ENCODE peak calls at places on chromosomes 7 and 10, in seven cellular contexts. H is upper lobe of right lung; E is CD4-positive, CD25-positive, alpha-beta regulatory T cell; Y is cardiac fibroblast; S is adrenal gland; I is GM23248; L is choroid plexus epithelial cell. Q is an unnamed sample.

GRCh38 chr7:133572853-133573252 is 320.0 kb downstream of the EXOC4 start:
- DNase-seq in S (no peak), E (no peak), I (no peak), Y (no peak), H (no peak), L (no peak), Q (no peak)

GRCh38 chr10:129761981-129762956 is 201.8 kb downstream of the EBF3 start:
- DNase-seq in I (no peak), Y (no peak), S (no peak), L (no peak), E (no peak), H (peak; percentile 19), Q (no peak)

GRCh38 chr10:83978681-83979383 is 160.5 kb upstream of the GHITM start:
- DNase-seq in H (no peak), Y (no peak), L (no peak), E (no peak), I (no peak), S (no peak), Q (no peak)

GRCh38 chr7:124720195-124720594 is 45.4 kb downstream of the GPR37 start:
- DNase-seq in Y (no peak), L (peak; percentile 82), S (no peak), I (no peak), E (no peak), H (no peak), Q (no peak)

GRCh38 chr10:17209931-17210330 is 8.5 kb upstream of the TRDMT1 start:
- DNase-seq in S (no peak), L (no peak), I (peak; percentile 57), E (no peak), Y (peak; percentile 32), H (no peak), Q (no peak)

GRCh38 chr10:119441151-119441821 is 101.2 kb downstream of the RGS10 start:
- DNase-seq in H (peak; percentile 60), I (peak; percentile 96), L (peak; percentile 85), Y (peak; percentile 95), E (no peak), S (no peak), Q (no peak)

GRCh38 chr10:57952741-57953140 is 315.0 kb downstream of the IPMK start:
- DNase-seq in S (peak; percentile 45), I (peak; percentile 78), L (peak; percentile 93), E (no peak), H (no peak), Y (peak; percentile 72), Q (no peak)

GRCh38 chr10:70575486-70575873 is 27.1 kb downstream of the PRF1 start:
- DNase-seq in L (peak; percentile 25), Y (no peak), S (no peak), I (peak; percentile 22), E (no peak), H (peak; percentile 62), Q (peak; percentile 54)

GRCh38 chr10:20622522-20623270 is 274.4 kb downstream of the NEBL start:
- DNase-seq in Y (peak; percentile 5), E (no peak), L (peak; percentile 41), I (peak; percentile 1), S (no peak), H (no peak), Q (peak; percentile 79)

GRCh38 chr10:104937528-104937927 is 296.4 kb downstream of the SORCS3 start:
- DNase-seq in H (no peak), Y (peak; percentile 2), E (no peak), L (peak; percentile 9), I (peak; percentile 86), S (peak; percentile 88), Q (no peak)

GRCh38 chr7:25854608-25855497 is 297.1 kb upstream of the NFE2L3 start:
- DNase-seq in Y (peak; percentile 88), E (peak; percentile 71), L (peak; percentile 100), S (peak; percentile 42), I (peak; percentile 99), H (no peak), Q (peak; percentile 99)

GRCh38 chr7:25856056-25856780 is 295.8 kb upstream of the NFE2L3 start:
- DNase-seq in L (peak; percentile 75), S (no peak), H (no peak), Y (peak; percentile 13), E (no peak), I (peak; percentile 74), Q (peak; percentile 52)

GRCh38 chr7:25852995-25853713 is 298.8 kb upstream of the NFE2L3 start:
- DNase-seq in E (no peak), H (no peak), S (no peak), L (peak; percentile 21), Y (no peak), I (peak; percentile 20), Q (no peak)

GRCh38 chr7:25852249-25852994 is 299.6 kb upstream of the NFE2L3 start:
- DNase-seq in I (peak; percentile 66), L (peak; percentile 74), E (no peak), H (no peak), S (peak; percentile 25), Y (peak; percentile 20), Q (no peak)

DNA sequence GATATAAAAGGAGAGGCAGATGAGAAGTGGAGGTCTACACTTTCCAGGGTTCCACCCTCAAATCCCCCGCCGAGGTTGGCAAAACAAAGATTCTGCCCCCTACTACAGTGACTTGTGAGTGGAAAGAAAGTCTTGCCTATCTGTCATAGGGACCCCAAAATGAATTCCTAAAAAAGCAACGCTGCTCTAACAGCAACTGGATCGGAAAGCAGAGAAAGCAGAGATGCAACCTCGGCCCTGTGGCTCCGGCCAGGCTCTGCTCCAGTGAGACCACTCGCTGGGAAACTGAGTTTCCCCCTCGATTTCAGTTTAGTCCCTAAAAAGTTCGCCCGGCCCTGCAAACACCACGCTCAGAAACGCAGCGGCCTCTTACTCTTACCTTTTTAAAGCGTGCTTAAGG is 297.9 kb upstream of the NFE2L3 start:
- DNase-seq in I (peak; percentile 47), L (peak; percentile 14), E (no peak), S (no peak), H (no peak), Y (no peak), Q (no peak)
- H3K4me3 ChIP-seq in I (peak overlapping the region; percentile 64), L (no peak overlapping the region), E (no peak overlapping the region), S (no peak overlapping the region), H (no peak overlapping the region), Y (no peak overlapping the region), Q (no peak overlapping the region)

DNA sequence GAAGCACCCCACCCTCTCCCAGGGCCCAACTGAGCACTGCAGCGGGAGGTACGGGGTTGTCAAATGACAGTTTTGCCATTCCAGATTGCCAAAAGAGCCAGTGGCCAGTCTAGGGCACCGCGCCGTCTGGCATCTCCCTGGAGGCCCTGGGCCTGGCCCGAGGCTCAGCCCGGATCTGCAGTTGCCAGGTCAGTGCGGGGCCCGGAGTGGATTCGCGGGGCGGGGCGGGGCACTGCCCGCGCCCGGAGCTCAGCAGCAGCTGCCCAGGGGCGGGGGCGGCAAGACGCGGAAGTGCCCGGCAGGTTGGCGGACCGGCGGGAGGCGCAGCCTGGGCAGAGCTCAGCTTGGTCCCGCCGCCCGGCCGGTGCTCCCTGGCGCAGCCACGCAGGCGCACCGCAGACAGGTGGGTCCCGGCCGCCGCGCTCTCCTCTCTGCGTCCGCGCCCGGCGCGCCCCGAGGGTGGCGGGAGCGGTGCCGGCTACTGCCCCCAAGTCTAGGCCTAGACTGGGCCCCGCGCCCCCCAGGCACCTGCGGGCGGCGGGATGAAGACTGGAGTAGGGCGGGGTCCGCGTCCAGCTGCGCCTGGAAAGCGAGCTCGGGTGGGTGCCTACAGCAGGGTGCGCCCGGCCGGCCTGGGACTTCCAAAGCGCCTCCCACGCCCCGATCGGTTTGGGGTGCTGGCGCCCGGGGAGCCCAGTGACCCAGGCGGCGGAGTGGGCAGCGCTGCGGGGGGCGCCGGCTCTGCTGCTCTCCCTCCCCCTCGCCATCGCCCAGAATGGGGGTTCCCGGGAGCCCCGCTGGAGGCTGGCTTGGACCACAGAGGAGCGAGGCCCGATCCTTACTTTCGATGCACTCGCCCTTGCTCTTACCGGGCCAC is at the start of gene IRF5:
- DNase-seq in I (peak; percentile 34), Y (no peak), H (peak; percentile 88), S (peak; percentile 51), L (no peak), E (peak; percentile 34), Q (peak; percentile 21)
- H3K4me3 ChIP-seq in I (peak within 1 kb of the TSS; percentile 65), Y (peak within 1 kb of the TSS; percentile 43), H (peak within 1 kb of the TSS; percentile 60), S (peak within 1 kb of the TSS; percentile 11), L (peak within 1 kb of the TSS; percentile 36), E (peak within 1 kb of the TSS; percentile 67), Q (peak within 1 kb of the TSS; percentile 51)

DNA sequence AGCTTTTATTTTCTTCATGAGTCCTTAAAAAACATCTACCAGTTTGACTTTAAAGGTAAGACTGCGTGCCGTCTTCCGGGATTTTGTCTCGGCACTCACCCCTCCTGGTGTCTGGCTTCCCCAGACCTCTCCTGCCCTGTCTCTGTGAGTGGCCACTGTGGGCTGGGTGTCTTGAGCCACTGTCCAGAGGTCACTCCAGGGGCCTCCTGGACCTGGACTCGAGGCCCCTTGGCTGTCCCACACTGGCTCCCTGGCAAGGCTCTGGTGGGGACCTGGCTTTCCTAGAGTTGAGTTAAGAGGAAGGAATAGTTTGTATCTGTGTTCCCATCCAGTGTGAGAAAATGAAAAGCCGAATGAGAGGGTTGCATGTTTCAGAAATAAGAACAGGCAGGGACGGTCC is 95.5 kb downstream of the NKX6-2 start:
- DNase-seq in H (peak; percentile 38), L (no peak), S (no peak), I (no peak), E (no peak), Y (no peak), Q (no peak)
- H3K4me3 ChIP-seq in H (no peak overlapping the region), L (no peak overlapping the region), S (no peak overlapping the region), I (no peak overlapping the region), E (no peak overlapping the region), Y (no peak overlapping the region), Q (no peak overlapping the region)

GRCh38 chr10:43230909-43231522 is 35.8 kb downstream of the RASGEF1A start:
- DNase-seq in E (no peak), H (peak; percentile 49), L (no peak), Y (no peak), S (peak; percentile 7), I (no peak), Q (no peak)

GRCh38 chr10:43229208-43230061 is 37.4 kb downstream of the RASGEF1A start:
- DNase-seq in H (peak; percentile 73), L (no peak), I (peak; percentile 29), E (peak; percentile 54), S (peak; percentile 20), Y (no peak), Q (no peak)

GRCh38 chr10:43231523-43232078 is 35.3 kb downstream of the RASGEF1A start:
- DNase-seq in E (peak; percentile 42), Y (no peak), S (no peak), I (no peak), L (no peak), H (peak; percentile 57), Q (no peak)

GRCh38 chr10:43228783-43229207 is 38.1 kb downstream of the RASGEF1A start:
- DNase-seq in Y (no peak), I (no peak), E (no peak), L (no peak), H (peak; percentile 51), S (peak; percentile 7), Q (no peak)

DNA sequence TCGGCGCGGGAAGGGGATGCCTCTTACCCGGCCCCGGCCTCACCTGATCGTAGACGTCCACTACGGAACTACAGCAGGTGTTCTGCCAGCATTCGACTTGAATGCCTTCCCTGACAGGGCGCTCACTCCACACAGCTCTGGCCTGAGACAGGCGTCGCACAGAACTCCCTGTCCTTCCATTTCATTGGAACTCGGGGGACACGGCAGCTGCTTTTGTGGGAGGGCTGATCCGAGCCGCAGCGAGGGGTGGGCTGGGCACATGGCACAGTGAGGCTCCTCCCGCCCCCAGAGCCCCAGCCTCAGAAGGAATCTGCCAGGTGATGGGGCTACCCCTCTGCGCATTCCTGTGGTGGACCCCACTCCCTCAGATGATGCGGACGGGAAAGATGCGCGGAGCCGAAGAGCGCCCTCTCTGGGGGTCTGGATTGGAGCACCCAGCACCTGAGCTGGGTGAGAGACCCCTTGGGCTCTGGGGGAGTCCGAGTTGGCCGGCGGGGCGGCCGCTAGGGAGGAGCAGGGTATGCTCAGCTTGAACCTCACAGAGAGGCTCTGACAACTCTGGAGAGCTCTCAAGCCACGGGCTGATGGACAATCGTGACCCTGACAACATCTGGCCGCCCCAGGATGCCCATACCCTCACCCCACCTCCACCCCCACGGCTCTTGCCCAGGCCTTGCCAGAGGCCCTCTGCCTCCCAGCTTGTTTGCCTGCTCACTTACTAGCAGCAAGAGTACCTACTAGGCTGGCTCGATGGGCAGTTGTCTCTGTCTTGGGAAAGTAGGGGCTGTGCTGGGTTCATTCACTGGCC is 36.6 kb downstream of the RASGEF1A start:
- DNase-seq in Y (no peak), H (peak; percentile 58), L (no peak), S (peak; percentile 8), E (no peak), I (no peak), Q (no peak)
- H3K4me3 ChIP-seq in Y (no peak overlapping the region), H (peak overlapping the region; percentile 47), L (no peak overlapping the region), S (no peak overlapping the region), E (no peak overlapping the region), I (no peak overlapping the region), Q (no peak overlapping the region)